ENCODE peak calls at places on chromosome 12, in nine cellular contexts. J is cardiac septum; I is C1 segment of cervical spinal cord; L is activated T-cell treated with anti-CD3 and anti-CD28 coated beads, Interleukin-2, amount 50 U/mL, for 1 hour; E is left ventricle myocardium inferior; Z is NCI-H1694 treated with DMSO at 0.1 percent for 48 hours; B is mucosa of descending colon; F is HS-5; A is T-helper 1 cell. H is an unnamed sample.

GRCh38 chr12:104715562-104716182 is 242.4 kb downstream of the SLC41A2 start:
- DNase-seq in J (no peak), I (no peak), L (no peak), E (no peak), Z (peak), B (no peak), F (no peak), A (no peak), H (no peak)

GRCh38 chr12:79360936-79361335 is 329.8 kb downstream of the PAWR start:
- DNase-seq in J (no peak), I (no peak), L (no peak), E (no peak), Z (no peak), B (no peak), F (no peak), A (no peak), H (no peak)

GRCh38 chr12:56683-57346 is 9.8 kb upstream of the IQSEC3 start:
- DNase-seq in J (peak), I (no peak), L (no peak), E (no peak), Z (no peak), B (no peak), F (no peak), A (no peak), H (peak)

GRCh38 chr12:130770413-130771028 is 54.4 kb upstream of the RIMBP2 start:
- DNase-seq in J (no peak), I (no peak), L (no peak), E (no peak), Z (no peak), B (no peak), F (no peak), A (no peak), H (no peak)

GRCh38 chr12:47237751-47238211 is 158.0 kb upstream of the AMIGO2 start:
- DNase-seq in J (no peak), I (no peak), L (no peak), E (no peak), Z (no peak), B (no peak), F (no peak), A (no peak), H (no peak)

GRCh38 chr12:89258240-89258969 is 93.9 kb downstream of the DUSP6 start:
- DNase-seq in J (no peak), I (no peak), L (no peak), E (no peak), Z (no peak), B (no peak), F (no peak), A (no peak), H (no peak)

GRCh38 chr12:26847431-26847830 is 14.4 kb upstream of the ITPR2 start:
- DNase-seq in J (no peak), I (no peak), L (no peak), E (no peak), Z (no peak), B (no peak), F (no peak), A (no peak), H (no peak)

GRCh38 chr12:31518680-31519227 is 72.2 kb downstream of the DENND5B start:
- DNase-seq in J (no peak), I (no peak), L (no peak), E (no peak), Z (peak), B (no peak), F (peak), A (no peak), H (peak)

GRCh38 chr12:52127683-52128450 is 48.4 kb downstream of the SMIM41 start:
- DNase-seq in J (peak), I (no peak), L (no peak), E (peak), Z (no peak), B (no peak), F (no peak), A (no peak), H (no peak)

GRCh38 chr12:71896171-71896570 is 42.5 kb upstream of the TPH2 start:
- DNase-seq in J (no peak), I (no peak), L (no peak), E (no peak), Z (no peak), B (no peak), F (no peak), A (no peak), H (no peak)

GRCh38 chr12:94245984-94246383 is 97.6 kb downstream of the PLXNC1 start:
- DNase-seq in J (no peak), I (no peak), L (no peak), E (no peak), Z (no peak), B (no peak), F (no peak), A (no peak), H (no peak)

GRCh38 chr12:76984566-76984965 is 80.8 kb downstream of the E2F7 start:
- DNase-seq in J (no peak), I (no peak), L (no peak), E (no peak), Z (no peak), B (no peak), F (no peak), A (no peak), H (no peak)

GRCh38 chr12:79288946-79289345 is 401.8 kb downstream of the PAWR start:
- DNase-seq in J (no peak), I (no peak), L (no peak), E (no peak), Z (no peak), B (no peak), F (no peak), A (no peak), H (no peak)

GRCh38 chr12:89461649-89462612 is 62.7 kb downstream of the GALNT4 start:
- DNase-seq in J (no peak), I (no peak), L (no peak), E (no peak), Z (peak), B (no peak), F (peak), A (no peak), H (no peak)

GRCh38 chr12:96196781-96197180 is 2.6 kb downstream of the ELK3 start:
- DNase-seq in J (peak), I (no peak), L (no peak), E (no peak), Z (no peak), B (no peak), F (no peak), A (no peak), H (no peak)

GRCh38 chr12:130761537-130762318 is 45.6 kb upstream of the RIMBP2 start:
- DNase-seq in J (no peak), I (no peak), L (peak), E (peak), Z (peak), B (peak), F (no peak), A (peak), H (no peak)

GRCh38 chr12:93785262-93786010 is 108.3 kb downstream of the CRADD start:
- DNase-seq in J (no peak), I (no peak), L (peak), E (no peak), Z (no peak), B (no peak), F (peak), A (peak), H (peak)

GRCh38 chr12:117680311-117680710 is 288.5 kb downstream of the KSR2 start:
- DNase-seq in J (no peak), I (no peak), L (no peak), E (no peak), Z (no peak), B (no peak), F (no peak), A (no peak), H (no peak)

GRCh38 chr12:26941251-26941650 is 3.0 kb downstream of the FGFR1OP2 start:
- DNase-seq in J (no peak), I (no peak), L (no peak), E (no peak), Z (no peak), B (no peak), F (no peak), A (no peak), H (no peak)

H was measured in RWPE2.